ENCODE peak calls at places on chromosomes 7 and 10, in seven cellular contexts. V is left ventricle myocardium inferior, E is IMR-90, A is lung, Y is brain microvascular endothelial cell, L is astrocyte of the spinal cord, D is cardiac muscle cell. K is an unnamed sample.

GRCh38 chr7:100759357-100760171 is 26.2 kb downstream of the ZAN start:
- DNase-seq in L (no peak), A (no peak), Y (no peak), V (no peak), E (no peak), D (no peak), K (no peak)

GRCh38 chr10:13054844-13055243 is 45.1 kb upstream of the OPTN start:
- DNase-seq in L (no peak), Y (no peak), D (no peak), E (no peak), V (no peak), A (no peak), K (no peak)

GRCh38 chr10:129711261-129711660 is 244.2 kb downstream of the MGMT start:
- DNase-seq in D (no peak), E (no peak), Y (no peak), L (no peak), V (no peak), A (no peak), K (no peak)

GRCh38 chr10:98349508-98349922 is 65.5 kb downstream of the PYROXD2 start:
- DNase-seq in L (peak), A (no peak), E (peak), V (peak), D (peak), Y (peak), K (peak)

GRCh38 chr10:131855763-131856401 is 44.9 kb upstream of the PPP2R2D start:
- DNase-seq in Y (no peak), E (no peak), A (no peak), L (no peak), V (no peak), D (no peak), K (no peak)

GRCh38 chr7:77420438-77420837 is 4.3 kb upstream of the GSAP start:
- DNase-seq in E (no peak), A (no peak), D (no peak), V (no peak), Y (no peak), L (no peak), K (no peak)

GRCh38 chr10:68336952-68337351 is 4.2 kb upstream of the PBLD start:
- DNase-seq in E (no peak), A (no peak), V (no peak), Y (no peak), D (no peak), L (no peak), K (no peak)

GRCh38 chr7:149783386-149784250 is 10.2 kb upstream of the ZNF467 start:
- DNase-seq in V (no peak), E (no peak), Y (no peak), D (no peak), L (no peak), A (no peak), K (no peak)

GRCh38 chr10:103676851-103677417 is 178.4 kb downstream of the SH3PXD2A start:
- DNase-seq in V (peak), Y (peak), A (no peak), E (peak), D (peak), L (peak), K (no peak)

GRCh38 chr7:140877249-140877524 is 47.5 kb downstream of the BRAF start:
- DNase-seq in V (no peak), E (no peak), D (peak), Y (no peak), L (no peak), A (no peak), K (no peak)

GRCh38 chr10:79347894-79348639 is 798 bp downstream of the PPIF start:
- DNase-seq in L (peak), E (peak), V (peak), A (peak), Y (peak), D (peak), K (peak)

GRCh38 chr10:117096559-117097201 is 41.4 kb downstream of the VAX1 start:
- DNase-seq in L (no peak), V (no peak), Y (no peak), E (no peak), A (no peak), D (no peak), K (no peak)

GRCh38 chr7:149497467-149498261 is at the start of gene ZNF746:
- DNase-seq in L (peak), V (peak), E (peak), Y (peak), D (peak), A (peak), K (peak)

GRCh38 chr10:35442006-35442405 is 105.7 kb downstream of the CCNY start:
- DNase-seq in D (no peak), L (no peak), A (no peak), E (peak), Y (no peak), V (no peak), K (no peak)

GRCh38 chr7:74084722-74085578 is 1.3 kb downstream of the LIMK1 start:
- DNase-seq in E (no peak), D (no peak), V (no peak), L (no peak), A (no peak), Y (no peak), K (no peak)

GRCh38 chr7:121544726-121545125 is 148.6 kb upstream of the FAM3C start:
- DNase-seq in L (peak), D (peak), E (peak), V (no peak), A (no peak), Y (peak), K (peak)

GRCh38 chr7:2512179-2512644 is 7.4 kb upstream of the LFNG start:
- DNase-seq in Y (no peak), V (peak), A (no peak), E (no peak), D (no peak), L (no peak), K (no peak)

GRCh38 chr7:1713502-1714484 is 43.7 kb downstream of the ELFN1 start:
- DNase-seq in A (no peak), V (peak), E (no peak), L (no peak), Y (no peak), D (no peak), K (no peak)

GRCh38 chr10:86152911-86153310 is 213.7 kb downstream of the GRID1 start:
- DNase-seq in V (no peak), Y (no peak), D (no peak), A (no peak), E (no peak), L (no peak), K (no peak)

DNA sequence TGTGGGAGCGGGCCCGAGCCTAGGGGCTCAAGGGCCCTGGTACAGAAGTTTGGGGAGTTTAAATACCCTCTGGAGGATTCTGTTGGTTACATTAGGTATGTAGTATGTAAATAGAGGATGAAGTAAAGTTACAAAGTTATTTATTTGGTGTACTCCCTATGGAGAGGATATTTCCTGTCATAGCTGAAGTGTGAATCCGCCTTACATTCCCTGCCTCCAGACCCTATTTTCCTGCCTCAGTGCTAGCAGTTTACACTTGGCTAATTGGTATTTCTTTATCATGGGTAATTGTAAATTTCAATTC is 60.6 kb upstream of the KLF14 start:
- DNase-seq in D (no peak), E (no peak), V (no peak), Y (no peak), A (no peak), L (peak), K (no peak)
- H3K4me3 ChIP-seq in D (no peak), E (peak), V (no peak), Y (peak), A (no peak), L (peak), K (peak)

GRCh38 chr10:42975005-42975493 is 101.8 kb upstream of the RET start:
- DNase-seq in D (no peak), E (no peak), A (no peak), Y (no peak), V (no peak), L (no peak), K (no peak)

GRCh38 chr10:42976353-42977031 is 100.4 kb upstream of the RET start:
- DNase-seq in A (no peak), V (no peak), L (no peak), Y (no peak), D (no peak), E (no peak), K (no peak)

GRCh38 chr10:42977032-42977416 is 99.8 kb upstream of the RET start:
- DNase-seq in A (no peak), Y (no peak), L (no peak), D (no peak), E (no peak), V (no peak), K (no peak)

GRCh38 chr10:42974693-42975002 is 102.2 kb upstream of the RET start:
- DNase-seq in D (no peak), E (no peak), A (no peak), Y (no peak), V (no peak), L (no peak), K (no peak)

DNA sequence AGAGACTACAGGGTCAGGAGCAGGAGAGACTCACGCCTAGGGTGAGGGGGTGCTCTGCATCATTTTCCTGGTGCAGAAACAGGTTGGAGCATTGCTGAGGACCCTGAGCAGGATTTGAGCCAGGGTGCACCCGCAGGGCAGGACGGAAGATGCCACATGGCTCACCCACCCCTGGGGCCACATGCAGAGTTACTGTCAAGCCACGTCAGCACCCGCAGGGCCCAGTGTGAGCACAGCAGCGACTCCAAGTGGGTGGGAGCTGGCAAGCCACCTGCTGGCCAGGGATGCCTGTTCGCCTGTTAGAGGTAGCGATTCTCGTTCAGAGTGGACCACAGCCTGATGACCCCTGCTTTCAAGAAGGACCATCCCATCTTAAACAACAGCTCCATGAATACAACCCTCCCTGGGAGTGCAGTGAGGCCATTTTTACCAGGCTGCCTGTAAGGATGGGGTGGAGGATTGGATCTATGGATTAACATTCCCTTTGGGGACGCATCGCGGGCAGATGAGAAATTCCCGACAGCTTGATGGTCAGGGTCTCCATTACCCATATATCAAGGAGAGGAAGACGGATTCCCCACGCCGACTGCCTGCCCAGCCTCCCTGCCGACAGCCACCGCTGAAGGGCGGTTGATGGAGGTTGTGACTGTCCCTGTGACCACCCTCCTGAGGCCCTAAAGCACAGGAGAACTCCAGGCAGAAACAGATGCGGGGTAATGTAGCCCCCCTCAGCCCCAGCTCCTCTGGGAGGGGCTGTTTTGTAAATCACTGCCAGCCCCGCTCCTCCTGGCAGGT is 101.1 kb upstream of the RET start:
- DNase-seq in E (no peak), L (no peak), A (no peak), V (no peak), Y (no peak), D (no peak), K (no peak)
- TF ChIP-seq CTCF in E (no peak), L (no peak), A (no peak), V (no peak), Y (no peak), D (no peak), K (no peak)

GRCh38 chr7:4711093-4711492 is 29.0 kb downstream of the FOXK1 start:
- DNase-seq in L (no peak), D (no peak), V (no peak), A (no peak), E (no peak), Y (no peak), K (no peak)
- H3K4me3 ChIP-seq in L (no peak), D (no peak), V (no peak), A (no peak), E (no peak), Y (no peak), K (no peak)

DNA sequence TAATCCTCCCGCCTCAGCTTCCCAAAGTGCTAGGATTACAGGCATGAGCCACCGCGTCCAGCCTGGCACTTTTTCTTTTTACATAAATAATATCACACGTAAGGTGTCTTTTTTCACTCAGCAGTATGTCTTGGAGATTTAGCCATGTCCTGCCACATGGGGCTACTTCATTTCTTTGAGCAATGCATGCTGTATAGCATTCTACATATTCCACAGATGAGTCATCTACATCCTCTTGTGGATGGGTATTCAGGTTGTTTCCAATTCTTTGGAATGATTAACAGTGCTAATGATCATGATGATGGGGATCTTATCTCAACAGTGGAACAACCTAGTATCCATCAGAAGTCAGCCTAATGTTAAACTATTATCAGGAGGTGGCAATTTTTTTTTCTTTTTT is 50.8 kb downstream of the ZNF503 start:
- DNase-seq in E (peak), Y (peak), A (no peak), V (no peak), D (peak), L (peak), K (peak)
- TF ChIP-seq CTCF in E (peak), Y (no peak), A (no peak), V (no peak), D (peak), L (no peak), K (no peak)

GRCh38 chr10:3775671-3776551 is 9.1 kb downstream of the KLF6 start:
- DNase-seq in L (peak), A (no peak), Y (peak), E (peak), D (peak), V (no peak), K (no peak)
- H3K4me3 ChIP-seq in L (no peak), A (no peak), Y (no peak), E (no peak), D (no peak), V (no peak), K (no peak)

GRCh38 chr7:67788689-67789088 is 792.1 kb downstream of the TYW1 start:
- DNase-seq in Y (no peak), A (no peak), D (peak), V (no peak), L (no peak), E (no peak), K (no peak)
- TF ChIP-seq CTCF in Y (peak), A (no peak), D (peak), V (peak), L (no peak), E (no peak), K (peak)